ENCODE peak calls at places on chromosomes 1 and 21, in six cellular contexts. J is activated CD4-positive, alpha-beta memory T cell treated with anti-CD3 and anti-CD28 coated beads, Interleukin-2, amount 10 ng/mL, durations not matched to agents 7 days and 5 days; G is EL; M is CD8-positive, alpha-beta T cell; O is keratinocyte; N is body of pancreas. Y is an unnamed sample.

GRCh38 chr1:43358121-43358745 is 548 bp upstream of the CDC20 start:
- DNase-seq in J (no peak), O (no peak), G (no peak), N (peak), M (no peak), Y (no peak)

GRCh38 chr1:55156608-55157007 is 58.6 kb downstream of the USP24 start:
- DNase-seq in M (no peak), J (no peak), N (no peak), O (no peak), G (no peak), Y (no peak)

GRCh38 chr1:91891486-91891885 is 5.5 kb upstream of the TGFBR3 start:
- DNase-seq in M (no peak), O (no peak), J (no peak), N (no peak), G (peak), Y (no peak)

GRCh38 chr1:59292557-59292956 is 4.3 kb upstream of the FGGY start:
- DNase-seq in G (no peak), N (no peak), M (no peak), O (no peak), J (peak), Y (peak)

GRCh38 chr1:39105841-39106765 is 80.0 kb downstream of the NDUFS5 start:
- DNase-seq in G (peak), J (peak), N (peak), O (no peak), M (no peak), Y (peak)

GRCh38 chr1:34907487-34908090 is 21.9 kb downstream of the DLGAP3 start:
- DNase-seq in J (no peak), G (no peak), N (no peak), O (no peak), M (no peak), Y (no peak)

GRCh38 chr1:226809785-226810571 is 60.4 kb upstream of the PSEN2 start:
- DNase-seq in M (no peak), J (no peak), G (peak), O (no peak), N (no peak), Y (no peak)

GRCh38 chr1:111476761-111477309 is 3.1 kb downstream of the C1orf162 start:
- DNase-seq in M (peak), G (no peak), N (no peak), O (no peak), J (peak), Y (no peak)

GRCh38 chr1:92877081-92877711 is 45.4 kb downstream of the RPL5 start:
- DNase-seq in J (no peak), O (no peak), M (no peak), N (no peak), G (no peak), Y (no peak)

GRCh38 chr1:237736372-237737029 is 154.2 kb downstream of the ZP4 start:
- DNase-seq in O (no peak), M (no peak), J (peak), G (peak), N (no peak), Y (no peak)

GRCh38 chr1:192439373-192440025 is 122.7 kb downstream of the RGS21 start:
- DNase-seq in J (no peak), M (no peak), O (peak), N (no peak), G (peak), Y (no peak)

GRCh38 chr1:156860113-156860638 is 489 bp upstream of the NTRK1 start:
- DNase-seq in M (peak), O (no peak), G (peak), J (peak), N (peak), Y (peak)

GRCh38 chr1:163085041-163085903 is 16.1 kb downstream of the RGS4 start:
- DNase-seq in G (peak), N (no peak), M (no peak), O (no peak), J (no peak), Y (no peak)

GRCh38 chr1:67463298-67463960 is 33.2 kb upstream of the SERBP1 start:
- DNase-seq in N (no peak), J (no peak), G (no peak), M (no peak), O (no peak), Y (no peak)

GRCh38 chr1:111747282-111747734 is 8.1 kb upstream of the INKA2 start:
- DNase-seq in G (peak), M (peak), N (peak), J (peak), O (peak), Y (peak)

GRCh38 chr1:202010042-202011015 is at the start of gene ELF3:
- DNase-seq in O (no peak), N (peak), G (peak), M (no peak), J (no peak), Y (no peak)

GRCh38 chr21:19981938-19982337 is 1016.3 kb upstream of the NCAM2 start:
- DNase-seq in N (no peak), G (no peak), O (no peak), J (no peak), M (no peak), Y (no peak)

GRCh38 chr1:201019321-201019977 is 4.1 kb downstream of the KIF21B start:
- DNase-seq in O (peak), J (peak), G (peak), N (no peak), M (peak), Y (no peak)

GRCh38 chr1:226541631-226542622 is 6.6 kb upstream of the STUM start:
- DNase-seq in J (no peak), O (no peak), N (peak), G (no peak), M (no peak), Y (no peak)

GRCh38 chr1:163650624-163651023 is 328.9 kb downstream of the NUF2 start:
- DNase-seq in J (no peak), N (no peak), G (no peak), O (no peak), M (no peak), Y (no peak)

GRCh38 chr1:3497521-3497920 is 43.1 kb downstream of the ARHGEF16 start:
- DNase-seq in G (no peak), M (no peak), N (no peak), J (no peak), O (no peak), Y (no peak)

GRCh38 chr1:52323731-52324130 is 42.3 kb downstream of the CC2D1B start:
- DNase-seq in N (no peak), G (no peak), M (no peak), O (no peak), J (no peak), Y (no peak)

GRCh38 chr1:6889875-6890480 is 104.7 kb downstream of the CAMTA1 start:
- DNase-seq in O (no peak), M (peak), J (peak), G (peak), N (peak), Y (peak)

GRCh38 chr21:44400791-44401385 is 47.5 kb downstream of the TRPM2 start:
- DNase-seq in N (no peak), O (no peak), M (no peak), G (no peak), J (no peak), Y (no peak)

GRCh38 chr1:189149547-189150375 is 1327.9 kb downstream of the BRINP3 start:
- DNase-seq in N (peak), G (no peak), M (no peak), O (no peak), J (no peak), Y (no peak)

Y was measured in adrenal gland.